ENCODE peak calls at places on chromosomes 16 and 17, in four cellular contexts. U is fibroblast of lung, K is hepatocyte, C is PC-3. Z is an unnamed sample.

GRCh38 chr16:1108299-1109252 is 12.5 kb upstream of the C1QTNF8 start:
- DNase-seq in U (peak), K (no peak), C (peak), Z (no peak)

GRCh38 chr17:44952946-44953475 is 5.4 kb upstream of the KIF18B start:
- DNase-seq in U (no peak), K (no peak), C (no peak), Z (no peak)

GRCh38 chr16:67504190-67505021 is 21.1 kb upstream of the AGRP start:
- DNase-seq in U (no peak), K (no peak), C (peak), Z (no peak)

GRCh38 chr17:538096-538973 is 176.3 kb downstream of the VPS53 start:
- DNase-seq in U (peak), K (peak), C (no peak), Z (no peak)

GRCh38 chr17:57234252-57235092 is 21.9 kb upstream of the MSI2 start:
- DNase-seq in U (peak), K (no peak), C (no peak), Z (no peak)

GRCh38 chr16:23651943-23652468 is 10.7 kb downstream of the DCTN5 start:
- DNase-seq in U (no peak), K (no peak), C (no peak), Z (no peak)

GRCh38 chr17:47682138-47682537 is 11.8 kb upstream of the TBKBP1 start:
- DNase-seq in U (no peak), K (no peak), C (no peak), Z (no peak)

GRCh38 chr16:28569011-28569410 is 15.3 kb downstream of the SGF29 start:
- DNase-seq in U (peak), K (no peak), C (no peak), Z (no peak)

GRCh38 chr17:17638467-17638866 is 42.8 kb upstream of the RAI1 start:
- DNase-seq in U (no peak), K (no peak), C (no peak), Z (no peak)

GRCh38 chr16:84557504-84557903 is 53.0 kb upstream of the MEAK7 start:
- DNase-seq in U (no peak), K (no peak), C (no peak), Z (no peak)

GRCh38 chr16:84554627-84555328 is 50.3 kb upstream of the MEAK7 start:
- DNase-seq in U (no peak), K (no peak), C (no peak), Z (no peak)

GRCh38 chr16:84559311-84559932 is 55.0 kb upstream of the MEAK7 start:
- DNase-seq in U (no peak), K (no peak), C (no peak), Z (peak)

GRCh38 chr16:84555418-84556196 is 51.1 kb upstream of the MEAK7 start:
- DNase-seq in U (no peak), K (no peak), C (peak), Z (no peak)

DNA sequence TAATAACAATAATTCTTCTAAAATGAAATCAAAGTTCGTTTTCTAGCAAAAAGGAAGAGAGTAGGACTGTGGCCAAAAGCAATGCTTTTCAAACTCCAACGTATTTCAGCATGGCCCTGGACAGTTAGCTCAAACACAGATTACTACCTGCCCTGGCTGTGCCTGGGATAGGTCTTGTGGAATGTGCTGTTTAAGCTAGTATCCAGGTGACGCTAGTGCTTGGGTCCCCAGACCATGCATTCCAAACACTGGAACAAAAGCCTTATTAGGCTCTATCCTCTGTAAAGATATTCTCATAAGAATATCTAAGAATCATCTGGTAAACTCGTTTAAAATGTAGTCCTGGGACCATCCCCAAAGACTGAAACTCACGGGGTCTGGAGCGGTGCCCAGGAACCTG is 52.6 kb upstream of the MEAK7 start:
- DNase-seq in U (no peak), K (no peak), C (no peak), Z (no peak)
- H3K27ac ChIP-seq in U (no peak), K (no peak), C (no peak), Z (no peak)

DNA sequence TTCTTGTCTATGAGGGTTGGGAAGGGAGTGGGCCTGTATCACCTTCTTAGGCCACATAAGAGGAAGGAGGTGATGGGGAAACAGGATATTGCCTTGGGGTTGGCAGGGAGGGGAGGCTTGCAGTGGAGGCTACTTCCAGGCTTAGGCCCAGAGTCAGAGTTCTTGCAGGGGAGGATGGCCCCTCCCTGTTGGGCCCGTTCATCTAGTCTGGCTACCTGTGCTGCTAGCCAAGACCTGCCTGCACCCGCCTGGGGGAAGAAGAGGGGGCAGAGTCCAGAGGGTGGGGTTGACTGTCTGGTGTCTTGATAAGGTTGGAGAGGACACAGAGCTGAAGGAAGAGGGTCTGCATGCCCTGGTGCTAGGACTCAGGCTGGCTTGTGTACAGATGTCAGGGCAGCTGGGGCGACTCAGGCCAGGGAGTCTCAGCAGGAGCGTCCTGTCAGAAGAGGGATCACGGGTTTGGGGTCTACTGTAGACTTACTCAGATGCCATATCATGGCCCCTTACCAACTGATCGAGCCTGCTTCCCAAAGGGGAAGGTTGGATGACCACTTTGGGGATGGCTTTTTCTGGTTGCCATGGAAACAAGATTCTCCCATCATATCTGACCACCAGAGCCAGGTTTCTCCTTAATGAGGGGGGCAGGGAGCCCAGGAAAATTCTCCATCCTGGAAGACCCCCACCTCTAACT is 5.3 kb downstream of the KDM6B start:
- DNase-seq in U (no peak), K (peak), C (no peak), Z (no peak)
- H2AFZ ChIP-seq in U (no peak), K (no peak), C (no peak), Z (no peak)

DNA sequence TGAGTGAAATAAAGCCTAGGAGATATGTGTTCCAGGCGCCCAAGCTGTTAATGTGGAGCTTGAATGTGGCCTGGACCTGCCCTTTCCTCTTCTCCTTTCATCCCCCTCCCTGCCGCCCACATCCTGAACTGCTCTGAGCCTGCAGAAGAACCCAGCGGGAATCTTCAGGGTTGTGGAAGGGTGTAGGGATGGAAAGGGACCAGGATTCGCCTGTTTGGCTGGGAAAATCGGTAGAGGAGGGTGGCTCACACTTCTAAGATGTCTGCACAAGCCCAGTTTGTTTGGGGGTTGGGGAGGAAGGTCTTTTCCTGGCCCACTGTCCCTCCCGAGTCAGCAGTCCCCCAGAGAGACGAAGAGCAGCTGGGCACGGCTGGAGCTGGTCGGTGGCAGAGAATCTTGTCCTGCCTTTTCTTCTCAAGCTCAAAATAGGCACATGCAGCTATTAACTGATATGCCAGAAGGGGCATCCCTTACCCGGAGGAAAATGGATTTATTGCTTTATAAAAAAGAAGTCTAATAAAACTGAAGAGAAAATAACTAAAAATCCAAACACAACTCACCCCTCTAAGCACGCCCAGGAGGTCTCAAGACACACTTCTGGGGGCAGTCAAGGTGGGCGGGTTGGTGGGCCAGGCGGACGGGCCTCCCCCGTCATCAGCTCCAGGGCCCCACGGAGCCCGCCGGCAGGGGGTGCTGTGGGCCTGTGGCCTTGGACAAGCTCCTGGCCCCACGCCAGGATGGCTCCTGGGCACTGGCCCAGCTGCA is 11.5 kb upstream of the PITPNA start:
- DNase-seq in U (peak), K (peak), C (peak), Z (peak)
- H3K27ac ChIP-seq in U (no peak), K (no peak), C (no peak), Z (no peak)

DNA sequence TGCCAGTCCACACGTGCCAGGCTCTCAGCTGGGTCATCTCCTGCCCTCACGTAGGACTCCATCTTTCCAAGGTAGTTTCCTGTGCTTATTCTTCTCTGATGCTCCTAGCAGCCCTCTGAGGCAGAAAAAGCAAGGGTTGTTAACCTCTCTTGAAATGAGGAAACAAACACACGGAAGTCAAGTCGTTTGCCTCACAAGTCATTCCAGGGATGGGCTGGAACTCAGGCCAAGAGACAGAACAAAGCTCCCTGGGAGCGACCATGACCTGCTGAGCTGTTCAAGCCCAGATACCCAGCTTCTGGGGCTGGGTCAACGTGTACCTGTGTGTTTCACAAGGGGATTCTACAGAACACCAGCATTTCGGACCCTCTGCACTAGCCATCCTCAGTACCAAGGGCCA is 28.2 kb downstream of the SRL start:
- DNase-seq in U (no peak), K (peak), C (no peak), Z (no peak)
- H2AFZ ChIP-seq in U (no peak), K (no peak), C (no peak), Z (peak)

GRCh38 chr17:30950189-30950588 is 20.6 kb upstream of the RNF135 start:
- DNase-seq in U (no peak), K (no peak), C (no peak), Z (no peak)
- H3K27ac ChIP-seq in U (no peak), K (peak), C (no peak), Z (no peak)

DNA sequence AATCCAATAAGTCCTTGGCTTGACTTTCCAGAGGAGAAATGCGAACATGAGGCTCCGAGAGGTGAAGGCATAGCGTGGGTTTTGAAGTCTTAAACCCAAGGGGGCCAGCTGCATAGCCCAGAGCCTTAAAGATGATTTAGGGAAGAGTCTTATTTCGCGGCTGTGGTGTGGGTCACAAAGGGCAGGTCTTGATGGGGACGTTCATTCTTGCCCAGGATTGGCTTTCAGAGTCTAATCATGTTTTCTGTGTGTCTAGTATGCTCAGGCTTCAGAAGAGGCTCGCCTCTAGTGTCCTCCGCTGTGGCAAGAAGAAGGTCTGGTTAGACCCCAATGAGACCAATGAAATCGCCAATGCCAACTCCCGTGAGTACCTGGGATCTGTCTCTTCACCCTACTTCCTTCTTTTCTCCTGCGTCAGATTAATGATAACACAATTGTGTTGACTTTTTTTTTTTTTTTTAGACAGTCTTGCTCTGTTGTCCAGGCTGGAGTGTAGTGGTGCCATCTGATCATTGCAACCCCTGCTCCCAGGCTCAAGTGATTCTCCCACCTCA is 951 bp downstream of the RPL19 start:
- DNase-seq in U (no peak), K (no peak), C (no peak), Z (no peak)
- H2AFZ ChIP-seq in U (no peak), K (no peak), C (no peak), Z (no peak)

GRCh38 chr17:71032746-71033273 is 863.5 kb downstream of the KCNJ2 start:
- DNase-seq in U (no peak), K (no peak), C (no peak), Z (no peak)
- H3K27ac ChIP-seq in U (no peak), K (no peak), C (no peak), Z (no peak)

DNA sequence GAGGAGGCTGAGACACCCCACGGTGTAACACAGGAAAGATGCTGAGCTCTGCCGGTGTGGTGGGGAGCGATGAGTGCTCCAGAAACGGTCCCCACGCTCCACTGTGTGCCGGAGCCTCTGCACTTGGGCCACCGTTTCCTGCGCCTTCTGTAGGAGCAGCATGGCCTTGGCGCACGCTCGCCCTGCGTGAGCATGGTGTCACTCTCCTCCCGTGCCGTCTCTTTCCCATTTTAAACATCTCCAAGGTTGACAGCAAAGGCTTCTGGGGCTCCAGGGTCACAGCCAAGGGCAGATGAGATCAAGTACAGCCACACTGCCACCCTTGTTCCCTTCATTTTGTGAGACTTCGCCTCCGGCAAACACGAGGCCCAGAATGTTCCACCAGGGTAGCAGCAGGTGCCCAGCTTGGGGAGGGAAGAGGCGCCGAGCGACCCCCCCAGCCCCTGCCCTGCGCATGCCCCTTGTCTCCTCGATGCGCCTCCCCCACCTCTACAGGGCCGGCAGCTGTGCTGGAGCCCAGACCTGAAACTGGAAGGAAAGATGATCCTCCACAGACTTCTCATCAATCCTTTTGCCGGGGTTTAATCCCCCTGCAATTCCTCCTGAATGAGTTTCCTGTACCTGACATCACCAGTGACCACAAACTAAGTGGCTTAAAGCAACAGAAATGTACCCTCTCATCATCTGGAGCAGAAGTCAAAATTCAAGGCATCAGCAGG is 19.9 kb upstream of the OSGIN1 start:
- DNase-seq in U (no peak), K (no peak), C (no peak), Z (no peak)
- H2AFZ ChIP-seq in U (no peak), K (no peak), C (no peak), Z (no peak)

DNA sequence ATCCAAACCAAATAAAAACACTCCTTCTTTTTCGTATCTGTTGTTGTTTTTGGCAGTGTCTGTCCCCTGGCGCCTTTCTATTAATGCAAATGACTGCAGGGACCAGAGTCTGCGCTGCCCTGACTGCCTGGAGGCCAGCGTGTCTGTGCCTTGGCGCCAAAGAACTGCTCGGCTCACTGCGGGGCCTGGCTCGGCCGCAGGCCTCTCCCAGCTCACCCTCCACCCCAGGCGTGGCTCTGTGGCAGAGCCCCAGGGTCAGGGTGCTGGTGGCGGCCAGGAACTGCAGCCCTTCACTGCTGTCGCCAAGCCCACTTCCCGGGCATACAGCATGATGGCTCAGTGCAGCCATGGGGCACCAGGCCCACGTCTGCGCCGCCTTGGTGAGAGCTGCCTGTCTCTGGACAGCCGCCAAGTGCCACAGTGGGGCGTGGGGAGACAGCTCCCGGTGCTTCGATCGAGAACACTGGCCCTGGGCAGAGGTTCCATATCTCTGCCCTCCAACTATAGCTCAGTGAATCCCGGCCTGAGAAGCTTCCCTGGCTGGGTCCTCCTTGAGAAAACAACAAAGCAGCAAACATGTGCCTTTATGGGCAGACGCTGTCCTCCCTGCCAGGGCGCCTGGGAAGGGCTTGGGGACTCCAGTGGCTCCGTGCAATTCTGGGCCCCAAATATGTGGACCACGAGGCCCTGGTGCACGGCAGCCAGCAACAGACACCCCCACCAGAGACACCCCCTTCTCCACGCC is 11.1 kb downstream of the CANT1 start:
- DNase-seq in U (no peak), K (no peak), C (peak), Z (no peak)
- H3K27ac ChIP-seq in U (no peak), K (no peak), C (peak), Z (no peak)

GRCh38 chr17:40779181-40779909 is 3.0 kb downstream of the KRT27 start:
- DNase-seq in U (no peak), K (no peak), C (no peak), Z (no peak)
- H2AFZ ChIP-seq in U (no peak), K (no peak), C (no peak), Z (peak)

Z was measured in mammary epithelial cell.